ENCODE peak calls at places on chromosome 20, in four cellular contexts. C, V, F and N are unnamed samples. For H3K4me1 and H3K36me3, the result is how much of the 10 kb centered on the place peaks cover.

GRCh38 chr20:9241721-9242427 is 173.0 kb downstream of the PLCB4 start:
- DNase-seq in V (no peak), C (no peak), F (no peak), N (no peak)

GRCh38 chr20:297098-297924 is at the start of gene ZCCHC3:
- DNase-seq in C (peak), V (peak), F (no peak), N (peak)

GRCh38 chr20:39961667-39962066 is 727.4 kb downstream of the MAFB start:
- DNase-seq in C (no peak), V (no peak), F (no peak), N (no peak)

GRCh38 chr20:46797201-46797600 is 87.8 kb downstream of the SLC2A10 start:
- DNase-seq in C (no peak), F (no peak), V (no peak), N (no peak)

GRCh38 chr20:50746138-50746940 is 15.0 kb downstream of the PARD6B start:
- DNase-seq in C (peak), F (no peak), V (no peak), N (no peak)

GRCh38 chr20:49560186-49560585 is 7.8 kb downstream of the PTGIS start:
- DNase-seq in F (no peak), C (no peak), V (no peak), N (no peak)

GRCh38 chr20:43720007-43720406 is 6.8 kb downstream of the GTSF1L start:
- DNase-seq in C (no peak), F (no peak), V (no peak), N (no peak)

GRCh38 chr20:11178946-11179654 is 505.3 kb upstream of the JAG1 start:
- DNase-seq in V (no peak), F (peak), C (no peak), N (no peak)

GRCh38 chr20:8082999-8083398 is 49.1 kb upstream of the PLCB1 start:
- DNase-seq in C (no peak), F (no peak), V (peak), N (no peak)

GRCh38 chr20:36885355-36885754 is 9.4 kb downstream of the TLDC2 start:
- DNase-seq in C (no peak), F (no peak), V (no peak), N (no peak)

GRCh38 chr20:50085481-50086365 is 27.2 kb downstream of the UBE2V1 start:
- DNase-seq in V (peak), C (peak), F (no peak), N (no peak)

GRCh38 chr20:5353624-5354496 is 37.1 kb upstream of the PROKR2 start:
- DNase-seq in V (no peak), C (no peak), F (peak), N (no peak)

GRCh38 chr20:46111028-46111835 is 6.9 kb upstream of the CD40 start:
- DNase-seq in C (no peak), V (peak), F (no peak), N (no peak)

GRCh38 chr20:8473459-8473858 is 341.4 kb downstream of the PLCB1 start:
- DNase-seq in V (peak), C (no peak), F (no peak), N (no peak)

GRCh38 chr20:63191400-63191799 is 24.5 kb downstream of the YTHDF1 start:
- DNase-seq in V (no peak), C (no peak), F (peak), N (no peak)

GRCh38 chr20:49700411-49701185 is 13.1 kb downstream of the B4GALT5 start:
- DNase-seq in C (no peak), V (no peak), F (no peak), N (no peak)

GRCh38 chr20:61608275-61609085 is 356.4 kb downstream of the CDH4 start:
- DNase-seq in V (no peak), F (no peak), C (peak), N (peak)

GRCh38 chr20:53768329-53768728 is 174.7 kb upstream of the ZNF217 start:
- DNase-seq in V (no peak), F (no peak), C (no peak), N (peak)

GRCh38 chr20:19937651-19938420 is 79.3 kb upstream of the NAA20 start:
- DNase-seq in F (no peak), V (no peak), C (no peak), N (no peak)

GRCh38 chr20:53019464-53019863 is 47.3 kb downstream of the TSHZ2 start:
- DNase-seq in C (no peak), V (no peak), F (no peak), N (no peak)

GRCh38 chr20:4828830-4829493 is 107.3 kb downstream of the PRND start:
- DNase-seq in V (no peak), F (no peak), C (no peak), N (no peak)

GRCh38 chr20:50163570-50164317 is 10.2 kb upstream of the PEDS1 start:
- DNase-seq in V (no peak), F (no peak), C (no peak), N (no peak)

GRCh38 chr20:8388146-8388545 is 256.1 kb downstream of the PLCB1 start:
- DNase-seq in C (no peak), F (no peak), V (no peak), N (no peak)

GRCh38 chr20:4726710-4727391 is 5.1 kb downstream of the PRND start:
- DNase-seq in V (no peak), F (no peak), C (peak), N (no peak)

GRCh38 chr20:4483481-4483880 is 238.2 kb upstream of the PRND start:
- DNase-seq in C (no peak), F (no peak), V (no peak), N (no peak)

GRCh38 chr20:45100563-45101245 is at the start of gene KCNS1:
- DNase-seq in V (no peak), C (peak), F (no peak), N (peak)

GRCh38 chr20:45359406-45360148 is 3.4 kb upstream of the SYS1 start:
- DNase-seq in C (no peak), V (no peak), F (no peak), N (no peak)

GRCh38 chr20:56400001-56400640 is 7.7 kb downstream of the CSTF1 start:
- DNase-seq in V (peak), F (peak), C (peak), N (peak)

GRCh38 chr20:23541330-23541729 is 27.0 kb downstream of the CST9L start:
- DNase-seq in V (no peak), C (no peak), F (no peak), N (no peak)

GRCh38 chr20:17504326-17504897 is 26.8 kb downstream of the BFSP1 start:
- DNase-seq in F (no peak), C (no peak), V (no peak), N (no peak)

GRCh38 chr20:50788045-50788867 is 6.6 kb upstream of the BCAS4 start:
- DNase-seq in V (no peak), C (no peak), F (peak), N (no peak)

GRCh38 chr20:62623488-62624324 is 18.6 kb upstream of the SLCO4A1 start:
- DNase-seq in V (peak), F (peak), C (peak), N (no peak)

DNA sequence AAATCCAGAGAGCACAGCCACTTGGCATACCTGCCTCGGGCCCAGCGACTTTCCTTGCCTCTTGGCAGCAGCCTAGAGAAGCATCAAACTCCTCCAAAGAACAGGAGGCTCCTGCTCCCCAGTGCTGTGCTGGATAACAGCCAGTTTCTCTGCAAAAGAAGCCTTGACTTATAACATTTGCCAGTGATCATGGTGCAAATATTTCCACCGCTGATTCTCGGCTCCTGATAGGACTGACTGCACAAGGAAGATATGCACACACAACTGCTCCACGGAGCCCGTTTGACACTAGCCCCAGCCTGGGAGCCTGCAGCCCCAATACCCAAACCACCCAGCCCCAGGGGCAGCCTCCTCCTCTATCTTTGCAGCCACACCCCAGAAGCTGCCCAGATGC is 17.5 kb downstream of the ACSS1 start:
- DNase-seq in C (no peak), F (no peak), V (no peak), N (no peak)
- H3K4me1 ChIP-seq in C (under half), F (under half), V (half or more), N (under half)

DNA sequence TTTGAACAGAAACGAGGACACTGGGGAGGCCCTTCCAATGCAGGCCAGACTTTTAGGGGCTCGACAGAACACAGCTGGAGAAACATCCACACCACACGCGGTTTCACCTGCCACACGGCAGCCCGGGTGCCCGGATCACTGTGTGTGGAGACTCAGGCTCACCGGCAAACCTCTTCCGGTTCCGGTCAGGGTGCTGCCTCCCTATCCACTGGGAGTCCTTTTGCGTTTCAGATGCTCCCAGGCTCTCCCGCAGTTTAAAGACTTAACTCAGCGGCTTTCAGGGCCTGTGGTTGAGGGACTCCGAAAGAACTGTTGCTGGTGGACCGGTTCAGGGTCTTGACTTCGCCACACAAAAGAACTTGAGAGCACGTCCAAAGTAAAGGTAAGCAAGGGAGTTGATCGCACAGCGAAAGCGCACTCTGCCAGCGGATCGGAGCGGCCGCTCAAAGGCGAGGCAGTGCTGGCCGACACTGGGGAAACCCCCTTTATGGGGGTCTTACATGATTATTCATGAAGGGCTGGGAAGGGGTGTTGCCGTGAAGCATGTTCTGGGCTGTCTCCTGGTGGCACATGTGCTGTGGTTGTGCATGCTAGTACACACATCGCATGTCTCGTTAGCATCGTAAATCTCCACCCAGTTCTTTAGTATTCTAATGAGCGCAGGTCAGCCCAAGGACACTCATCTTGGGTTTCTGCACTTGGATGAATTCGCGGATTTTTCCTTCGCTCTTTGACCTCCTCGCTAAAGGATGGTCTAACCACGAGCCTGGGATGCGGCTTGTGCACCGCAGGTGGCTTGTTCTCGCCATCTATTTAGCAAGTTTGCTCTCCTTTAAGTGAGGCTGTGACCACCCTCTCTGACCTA is 180.3 kb downstream of the CDH26 start:
- DNase-seq in C (no peak), F (no peak), V (no peak), N (no peak)
- H3K36me3 ChIP-seq in C (under half), F (under half), V (under half), N (under half)

GRCh38 chr20:32980131-32980941 is 23.9 kb downstream of the SUN5 start:
- DNase-seq in C (no peak), F (no peak), V (no peak), N (no peak)
- H3K4me3 ChIP-seq in C (no peak), F (no peak), V (no peak), N (no peak)

DNA sequence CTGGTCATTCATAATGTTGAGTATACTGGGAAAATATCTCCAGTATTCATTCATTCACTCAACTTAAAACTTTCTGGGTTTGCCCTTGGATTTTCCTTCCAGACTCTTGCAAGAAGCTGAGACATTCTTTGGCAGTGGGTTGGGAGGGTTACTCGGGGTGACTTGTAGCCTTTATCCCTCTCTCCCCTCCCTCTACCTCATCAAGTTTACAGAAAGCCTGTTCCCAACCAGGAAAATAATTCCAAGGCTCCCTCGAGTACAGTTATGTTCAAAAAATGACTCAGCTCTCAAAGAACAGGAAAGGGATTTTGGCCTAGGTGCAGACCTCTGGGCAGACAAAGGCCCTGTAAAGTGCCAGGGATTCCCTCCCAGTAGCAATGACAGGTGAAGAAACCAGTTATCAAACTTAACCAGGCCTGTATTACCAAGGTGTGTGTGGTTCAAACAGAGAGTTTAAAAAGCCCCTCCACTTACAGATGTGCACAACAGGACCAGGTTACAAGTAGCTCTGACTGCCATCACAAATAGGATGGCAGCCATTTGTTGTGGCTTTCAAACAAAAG is 22.2 kb downstream of the FKBP1A start:
- DNase-seq in F (no peak), V (no peak), C (no peak), N (no peak)
- H3K4me1 ChIP-seq in F (under half), V (half or more), C (under half), N (under half)